ENCODE peak calls at places on chromosomes 12 and 14, in five cellular contexts. X, J, O, N and C are unnamed samples.

GRCh38 chr14:51182166-51182565 is 57.9 kb upstream of the TMX1 start:
- DNase-seq in X (no peak), J (no peak), O (no peak), N (no peak), C (no peak)

GRCh38 chr12:68784015-68784414 is 24.0 kb upstream of the MDM2 start:
- DNase-seq in X (no peak), J (no peak), O (no peak), N (no peak), C (no peak)

GRCh38 chr12:82207556-82207955 is 150.6 kb downstream of the CCDC59 start:
- DNase-seq in X (no peak), J (no peak), O (no peak), N (no peak), C (no peak)

GRCh38 chr12:75103822-75104221 is 105.8 kb downstream of the KCNC2 start:
- DNase-seq in X (no peak), J (no peak), O (no peak), N (no peak), C (no peak)

GRCh38 chr12:86772688-86773087 is 516.5 kb upstream of the MGAT4C start:
- DNase-seq in X (no peak), J (no peak), O (no peak), N (peak), C (no peak)

GRCh38 chr12:96343347-96343954 is 56.8 kb downstream of the CDK17 start:
- DNase-seq in X (no peak), J (no peak), O (peak), N (peak), C (no peak)

GRCh38 chr12:85076688-85077430 is 40.7 kb downstream of the LRRIQ1 start:
- DNase-seq in X (peak), J (peak), O (peak), N (peak), C (peak)

GRCh38 chr12:58443273-58443980 is 476.9 kb downstream of the LRIG3 start:
- DNase-seq in X (no peak), J (peak), O (peak), N (no peak), C (no peak)

GRCh38 chr12:119423285-119423684 is 88.8 kb downstream of the CCDC60 start:
- DNase-seq in X (no peak), J (no peak), O (no peak), N (no peak), C (no peak)

GRCh38 chr12:107554941-107555340 is 130.7 kb upstream of the PWP1 start:
- DNase-seq in X (no peak), J (no peak), O (no peak), N (no peak), C (no peak)

GRCh38 chr14:61747342-61747741 is 14.9 kb upstream of the SNAPC1 start:
- DNase-seq in X (no peak), J (no peak), O (no peak), N (no peak), C (no peak)

GRCh38 chr14:49193365-49194050 is 392.7 kb downstream of the RPS29 start:
- DNase-seq in X (no peak), J (no peak), O (peak), N (no peak), C (no peak)

GRCh38 chr12:57135939-57136338 is 7.7 kb downstream of the LRP1 start:
- DNase-seq in X (no peak), J (no peak), O (no peak), N (no peak), C (peak)

GRCh38 chr12:42686514-42687172 is 97.1 kb upstream of the PRICKLE1 start:
- DNase-seq in X (no peak), J (no peak), O (no peak), N (no peak), C (no peak)

GRCh38 chr12:7459973-7460372 is 16.0 kb upstream of the CD163L1 start:
- DNase-seq in X (no peak), J (no peak), O (no peak), N (no peak), C (no peak)

GRCh38 chr12:108063192-108063591 is 65.9 kb upstream of the WSCD2 start:
- DNase-seq in X (no peak), J (peak), O (no peak), N (no peak), C (no peak)

GRCh38 chr14:81855007-81855406 is 321.4 kb upstream of the SEL1L start:
- DNase-seq in X (no peak), J (no peak), O (no peak), N (no peak), C (no peak)